ENCODE peak calls at places on chromosome X, in six cellular contexts. N, O, I, X, D and T are unnamed samples.

GRCh38 chrX:46642145-46642544 is 68.6 kb downstream of the CHST7 start:
- DNase-seq in D (peak; percentile 7), N (no peak), O (peak; percentile 37), I (no peak), X (no peak), T (no peak)

GRCh38 chrX:110791206-110791605 is 4.4 kb downstream of the CHRDL1 start:
- DNase-seq in D (no peak), O (no peak), I (no peak), X (no peak), N (no peak), T (no peak)

GRCh38 chrX:2710041-2710471 is 19.0 kb downstream of the CD99 start:
- DNase-seq in I (peak; percentile 51), X (no peak), D (no peak), N (no peak), O (peak; percentile 54), T (no peak)

GRCh38 chrX:28851871-28852270 is 264.6 kb downstream of the IL1RAPL1 start:
- DNase-seq in I (no peak), X (no peak), O (no peak), N (peak; percentile 67), D (peak; percentile 4), T (no peak)

GRCh38 chrX:104742345-104742744 is 176.3 kb downstream of the IL1RAPL2 start:
- DNase-seq in D (no peak), X (no peak), N (no peak), I (no peak), O (no peak), T (no peak)

GRCh38 chrX:136963973-136964372 is 69.8 kb downstream of the GPR101 start:
- DNase-seq in D (no peak), N (no peak), O (no peak), I (no peak), X (no peak), T (no peak)

GRCh38 chrX:57453901-57454300 is 137.9 kb upstream of the ZXDB start:
- DNase-seq in O (no peak), D (no peak), I (no peak), X (no peak), N (peak; percentile 17), T (no peak)

GRCh38 chrX:9033586-9033985 is 341 bp downstream of the FAM9B start:
- DNase-seq in I (no peak), N (no peak), X (no peak), D (no peak), O (no peak), T (no peak)

GRCh38 chrX:136138939-136139338 is 8.4 kb upstream of the FHL1 start:
- DNase-seq in D (no peak), I (no peak), X (no peak), N (no peak), O (no peak), T (no peak)

GRCh38 chrX:53048169-53049126 is at the start of gene GPR173:
- DNase-seq in O (peak; percentile 59), I (no peak), X (no peak), N (peak; percentile 50), D (peak; percentile 36), T (no peak)

GRCh38 chrX:104084534-104085277 is 8.7 kb upstream of the TMSB15C start:
- DNase-seq in D (no peak), O (no peak), X (no peak), N (no peak), I (no peak), T (no peak)

GRCh38 chrX:40087574-40088298 is 10.0 kb downstream of the BCOR start:
- DNase-seq in N (no peak), I (no peak), O (no peak), X (no peak), D (no peak), T (no peak)

GRCh38 chrX:40088299-40088625 is 9.5 kb downstream of the BCOR start:
- DNase-seq in X (no peak), I (no peak), N (no peak), D (no peak), O (no peak), T (no peak)

GRCh38 chrX:40085714-40086113 is 12.0 kb downstream of the BCOR start:
- DNase-seq in O (no peak), I (no peak), D (no peak), X (no peak), N (no peak), T (no peak)

GRCh38 chrX:40085086-40085551 is 12.6 kb downstream of the BCOR start:
- DNase-seq in O (no peak), X (no peak), N (no peak), D (no peak), I (no peak), T (no peak)

GRCh38 chrX:40086569-40087335 is 11.0 kb downstream of the BCOR start:
- DNase-seq in I (no peak), O (no peak), N (no peak), X (no peak), D (no peak), T (no peak)
- H3K4me3 ChIP-seq in I (no peak overlapping the region), O (no peak overlapping the region), N (no peak overlapping the region), X (no peak overlapping the region), D (no peak overlapping the region), T (no peak overlapping the region)

GRCh38 chrX:50615570-50616158 is 145.0 kb upstream of the DGKK start:
- DNase-seq in X (no peak), N (no peak), D (no peak), I (no peak), O (no peak), T (no peak)
- H3K27me3 ChIP-seq in X (no peaks in the 10 kb centered on the region), N (no peaks in the 10 kb centered on the region), D (no peaks in the 10 kb centered on the region), I (no peaks in the 10 kb centered on the region), O (no peaks in the 10 kb centered on the region), T (no peaks in the 10 kb centered on the region)

GRCh38 chrX:67338262-67338661 is 205.6 kb upstream of the AR start:
- DNase-seq in D (no peak), O (no peak), N (no peak), X (no peak), I (no peak), T (no peak)
- H3K9me3 ChIP-seq in D (no peaks in the 10 kb centered on the region), O (no peaks in the 10 kb centered on the region), N (no peaks in the 10 kb centered on the region), X (no peaks in the 10 kb centered on the region), I (no peaks in the 10 kb centered on the region), T (no peaks in the 10 kb centered on the region)

DNA sequence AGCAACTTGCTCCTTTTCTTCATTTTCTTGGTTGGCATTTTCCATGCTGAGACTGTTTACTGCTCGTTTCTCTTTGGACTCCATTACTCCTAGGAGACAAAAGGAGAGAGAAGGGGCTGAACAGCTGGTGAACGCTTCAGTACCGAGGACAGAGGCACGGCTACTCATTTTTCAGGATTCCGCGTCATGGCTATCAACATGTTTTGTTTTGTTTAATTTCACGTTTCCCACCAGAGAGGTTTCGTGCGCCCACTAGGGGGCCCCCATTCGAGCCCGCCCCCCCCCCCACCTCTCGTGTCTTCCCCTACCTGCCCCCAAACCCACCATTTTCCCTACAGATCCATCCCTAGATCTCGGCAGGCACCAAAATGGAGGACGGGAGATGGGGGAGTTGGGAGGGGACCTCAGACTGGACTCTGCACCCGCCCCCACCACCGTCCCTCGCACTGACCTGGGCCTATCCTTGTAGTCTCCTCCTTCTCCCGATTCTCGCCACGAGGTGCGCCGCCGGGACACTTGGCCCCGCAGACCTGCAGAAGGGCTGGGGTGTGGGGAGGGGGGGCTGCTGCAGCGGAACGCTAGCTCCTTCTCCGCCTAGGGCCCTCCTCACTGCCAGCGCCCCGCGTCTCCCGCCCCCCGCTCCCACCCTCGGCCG is 653 bp downstream of the BEX1 start:
- DNase-seq in O (no peak), D (no peak), X (no peak), I (no peak), N (peak; percentile 61), T (no peak)
- H3K4me3 ChIP-seq in O (peak overlapping the region; percentile 42), D (no peak overlapping the region), X (peak overlapping the region; percentile 25), I (no peak overlapping the region), N (peak overlapping the region; percentile 63), T (peak overlapping the region; percentile 11)

GRCh38 chrX:17529349-17529748 is 154.3 kb downstream of the NHS start:
- DNase-seq in I (no peak), O (no peak), X (no peak), N (no peak), D (no peak), T (no peak)

GRCh38 chrX:17525266-17525665 is 150.3 kb downstream of the NHS start:
- DNase-seq in O (no peak), N (no peak), I (no peak), D (no peak), X (no peak), T (no peak)

GRCh38 chrX:17527135-17527701 is 152.2 kb downstream of the NHS start:
- DNase-seq in X (no peak), I (no peak), D (peak; percentile 44), N (no peak), O (peak; percentile 72), T (no peak)

GRCh38 chrX:17527932-17528331 is 152.9 kb downstream of the NHS start:
- DNase-seq in O (no peak), X (no peak), I (no peak), D (no peak), N (no peak), T (no peak)

DNA sequence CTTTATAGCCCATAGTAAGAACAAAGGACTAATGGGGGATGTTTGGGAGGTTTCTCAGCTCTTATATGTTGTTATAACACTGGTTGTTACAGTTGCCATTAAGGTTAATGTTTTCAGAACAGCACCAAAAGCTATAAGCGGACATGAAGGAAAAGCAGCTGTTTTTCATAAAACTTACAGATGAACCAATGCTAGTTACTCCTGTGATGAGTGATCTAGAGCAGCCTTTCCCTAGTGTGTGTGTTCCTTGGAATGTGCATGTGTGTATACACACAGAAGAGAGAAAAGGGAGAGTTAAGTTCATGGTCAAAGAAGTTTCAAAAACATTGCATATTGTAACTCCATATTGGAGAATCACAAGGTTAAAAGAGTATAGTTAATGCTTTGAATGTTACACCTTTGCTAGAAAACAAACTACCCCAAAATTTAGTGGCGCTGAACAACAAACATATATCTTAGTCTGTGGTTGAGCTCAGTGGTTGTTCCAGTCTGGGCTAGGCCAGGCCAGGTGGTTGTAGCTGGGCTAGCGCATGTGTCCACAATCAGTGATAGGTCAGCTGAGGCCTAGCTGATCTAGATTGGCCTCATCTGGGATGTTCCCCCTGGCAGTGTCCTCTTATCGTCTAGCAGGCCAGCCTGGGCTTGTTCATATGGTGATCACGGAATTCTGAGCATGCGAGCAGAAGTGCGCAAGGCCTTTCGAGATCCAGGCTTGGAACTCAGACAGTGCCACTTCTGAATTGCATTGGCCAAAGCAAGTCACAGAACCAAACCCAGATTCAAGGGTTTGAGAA is 151.0 kb downstream of the NHS start:
- DNase-seq in I (no peak), D (no peak), N (no peak), O (no peak), X (no peak), T (no peak)
- H3K27me3 ChIP-seq in I (no peaks in the 10 kb centered on the region), D (no peaks in the 10 kb centered on the region), N (no peaks in the 10 kb centered on the region), O (no peaks in the 10 kb centered on the region), X (no peaks in the 10 kb centered on the region), T (no peaks in the 10 kb centered on the region)

DNA sequence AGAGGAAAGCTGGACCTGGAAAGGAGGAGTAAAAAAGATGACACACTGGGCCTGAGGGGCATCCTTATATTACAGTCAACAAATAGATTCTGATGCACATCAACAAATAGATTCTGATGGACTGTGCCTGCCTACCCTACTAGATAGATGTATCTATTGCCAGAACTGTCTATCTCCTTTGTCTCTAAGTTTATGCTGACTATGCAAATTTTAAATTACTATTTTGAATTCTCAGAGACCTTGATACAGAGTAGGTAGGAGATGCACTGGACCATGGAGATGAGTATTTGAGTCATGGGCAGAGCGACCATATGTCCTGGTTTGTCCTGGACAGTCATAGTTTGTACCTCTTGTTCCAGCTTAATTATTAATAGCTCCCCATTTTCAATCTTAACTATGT is 247.8 kb upstream of the PPP1R2C start:
- DNase-seq in N (no peak), D (no peak), O (no peak), I (no peak), X (no peak), T (no peak)
- H3K9me3 ChIP-seq in N (no peaks in the 10 kb centered on the region), D (no peaks in the 10 kb centered on the region), O (no peaks in the 10 kb centered on the region), I (no peaks in the 10 kb centered on the region), X (peaks cover 17% of the 10 kb centered on the region), T (no peaks in the 10 kb centered on the region)